ENCODE peak calls at places on chromosomes 2 and 18, in eight cellular contexts. M is IMR-90; Q is activated T-cell treated with anti-CD3 and anti-CD28 coated beads for 24 hours; C is aorta; H is A549; O is T47D; J is stimulated activated CD8-positive, alpha-beta memory T cell treated with anti-CD3 and anti-CD28 coated beads, Interleukin-15, amount 100 ng/mL, for 1 hour; D is Daoy. G is an unnamed sample.

GRCh38 chr18:33781429-33781828 is 203.4 kb downstream of the ASXL3 start:
- DNase-seq in Q (no peak), M (no peak), C (no peak), O (no peak), J (no peak), D (no peak), H (no peak), G (no peak)

GRCh38 chr2:178819992-178820391 is 12.8 kb upstream of the TTN start:
- DNase-seq in D (no peak), Q (no peak), O (no peak), H (no peak), J (no peak), M (no peak), C (no peak), G (no peak)

GRCh38 chr2:160473508-160474318 is 19.9 kb downstream of the RBMS1 start:
- DNase-seq in M (no peak), O (no peak), Q (no peak), D (no peak), H (no peak), C (no peak), J (no peak), G (no peak)

GRCh38 chr18:35042389-35043066 is 1.3 kb downstream of the MAPRE2 start:
- DNase-seq in C (no peak), O (no peak), M (no peak), D (no peak), Q (no peak), J (no peak), H (no peak), G (no peak)

GRCh38 chr18:34723143-34723542 is 13.0 kb downstream of the DTNA start:
- DNase-seq in J (no peak), D (no peak), O (no peak), Q (no peak), H (no peak), C (no peak), M (no peak), G (no peak)

GRCh38 chr18:3651266-3651665 is 201.3 kb downstream of the TGIF1 start:
- DNase-seq in O (no peak), J (no peak), D (no peak), Q (no peak), C (no peak), H (no peak), M (no peak), G (no peak)

GRCh38 chr2:102313025-102313424 is 1.7 kb downstream of the IL1RL1 start:
- DNase-seq in J (no peak), D (peak), C (no peak), M (peak), H (no peak), O (no peak), Q (no peak), G (peak)

GRCh38 chr2:201798252-201798918 is 8.0 kb upstream of the CDK15 start:
- DNase-seq in M (peak), O (no peak), C (no peak), Q (no peak), D (peak), H (peak), J (no peak), G (peak)

GRCh38 chr2:68727698-68728375 is 6.8 kb upstream of the ARHGAP25 start:
- DNase-seq in O (no peak), C (no peak), H (no peak), D (peak), J (no peak), Q (no peak), M (peak), G (no peak)

GRCh38 chr2:177710003-177710411 is 317.4 kb downstream of the AGPS start:
- DNase-seq in M (no peak), H (no peak), Q (no peak), J (no peak), D (no peak), C (no peak), O (no peak), G (no peak)

GRCh38 chr2:222404126-222404891 is 20.0 kb upstream of the SGPP2 start:
- DNase-seq in Q (no peak), H (no peak), D (peak), M (no peak), O (no peak), C (peak), J (no peak), G (no peak)

GRCh38 chr2:118094503-118094902 is 6.2 kb downstream of the INSIG2 start:
- DNase-seq in O (no peak), C (no peak), J (no peak), D (no peak), M (no peak), Q (no peak), H (no peak), G (no peak)

GRCh38 chr18:1006965-1007364 is 102.3 kb downstream of the ADCYAP1 start:
- DNase-seq in H (no peak), O (no peak), J (no peak), Q (no peak), D (no peak), C (no peak), M (no peak), G (no peak)

GRCh38 chr2:54106631-54107454 is 8.6 kb upstream of the ACYP2 start:
- DNase-seq in D (peak), O (peak), H (peak), J (no peak), Q (peak), M (peak), C (no peak), G (no peak)

GRCh38 chr2:73111300-73112025 is 1.3 kb downstream of the RAB11FIP5 start:
- DNase-seq in M (no peak), Q (no peak), D (peak), C (peak), J (no peak), O (peak), H (peak), G (no peak)

GRCh38 chr2:239385096-239386000 is 15.5 kb downstream of the HDAC4 start:
- DNase-seq in D (no peak), O (no peak), J (no peak), Q (no peak), C (peak), H (no peak), M (no peak), G (no peak)

GRCh38 chr2:667332-668000 is 9.7 kb downstream of the TMEM18 start:
- DNase-seq in Q (peak), C (no peak), J (no peak), D (peak), H (peak), M (peak), O (peak), G (no peak)

GRCh38 chr18:57809190-57809589 is 6.1 kb upstream of the ATP8B1 start:
- DNase-seq in D (no peak), O (no peak), H (no peak), M (no peak), C (no peak), Q (no peak), J (no peak), G (no peak)

GRCh38 chr2:26561918-26562810 is 79.0 kb downstream of the CIB4 start:
- DNase-seq in M (no peak), J (no peak), C (peak), Q (peak), H (peak), D (peak), O (peak), G (no peak)

GRCh38 chr2:230981704-230982103 is 14.2 kb upstream of the SPATA3 start:
- DNase-seq in M (no peak), H (no peak), J (no peak), Q (no peak), O (no peak), C (no peak), D (no peak), G (no peak)

GRCh38 chr2:186995092-186995491 is 146.1 kb upstream of the ZSWIM2 start:
- DNase-seq in M (peak), Q (no peak), O (no peak), J (no peak), D (no peak), C (no peak), H (no peak), G (no peak)

GRCh38 chr18:63511285-63511684 is 30.9 kb upstream of the SERPINB12 start:
- DNase-seq in O (peak), M (peak), D (peak), Q (no peak), C (no peak), H (peak), J (no peak), G (peak)

GRCh38 chr18:49588971-49589370 is 27.1 kb downstream of the LIPG start:
- DNase-seq in O (no peak), C (no peak), M (no peak), J (no peak), D (no peak), H (no peak), Q (no peak), G (no peak)

GRCh38 chr18:65257157-65257556 is 493.7 kb upstream of the CDH7 start:
- DNase-seq in C (no peak), M (no peak), D (no peak), H (no peak), O (peak), Q (no peak), J (no peak), G (no peak)

GRCh38 chr2:232345251-232345650 is 33.3 kb upstream of the ALPP start:
- DNase-seq in Q (no peak), M (no peak), C (peak), O (no peak), H (no peak), D (no peak), J (no peak), G (no peak)

GRCh38 chr18:24616638-24617037 is 156.2 kb downstream of the HRH4 start:
- DNase-seq in C (no peak), M (no peak), D (no peak), Q (no peak), J (no peak), O (no peak), H (no peak), G (no peak)

GRCh38 chr18:6734746-6735430 is 5.4 kb downstream of the ARHGAP28 start:
- DNase-seq in Q (no peak), H (no peak), O (no peak), D (no peak), C (no peak), J (no peak), M (peak), G (no peak)

GRCh38 chr2:3487931-3488554 is 31.3 kb downstream of the ADI1 start:
- DNase-seq in H (no peak), Q (no peak), D (no peak), O (no peak), M (no peak), C (no peak), J (no peak), G (no peak)

GRCh38 chr2:101745711-101746694 is 48.5 kb downstream of the MAP4K4 start:
- DNase-seq in D (peak), J (no peak), H (no peak), C (no peak), M (peak), Q (no peak), O (no peak), G (no peak)

GRCh38 chr2:101188683-101189405 is 37.7 kb upstream of the TBC1D8 start:
- DNase-seq in M (peak), O (peak), H (peak), C (no peak), Q (no peak), J (no peak), D (peak), G (no peak)

GRCh38 chr18:37252342-37252741 is 313.3 kb downstream of the CELF4 start:
- DNase-seq in J (no peak), M (no peak), D (no peak), C (no peak), H (no peak), O (no peak), Q (no peak), G (no peak)

GRCh38 chr2:188512456-188512855 is 220.8 kb downstream of the GULP1 start:
- DNase-seq in C (no peak), M (peak), H (peak), O (peak), D (peak), J (no peak), Q (no peak), G (no peak)

G was measured in Panc1.